ENCODE peak calls at places on chromosomes 5 and 9, in four cellular contexts. E, G, C and L are unnamed samples.

GRCh38 chr5:171867786-171868185 is 82.2 kb downstream of the SMIM23 start:
- DNase-seq in E (no peak), G (no peak), C (no peak), L (no peak)

GRCh38 chr9:14340994-14341393 is 27.1 kb upstream of the NFIB start:
- DNase-seq in E (no peak), G (no peak), C (no peak), L (no peak)

GRCh38 chr9:68750786-68751185 is 45.7 kb downstream of the PIP5K1B start:
- DNase-seq in E (no peak), G (no peak), C (no peak), L (no peak)

GRCh38 chr5:156121234-156121633 is 205.7 kb upstream of the SGCD start:
- DNase-seq in E (no peak), G (no peak), C (no peak), L (no peak)

GRCh38 chr5:61450880-61451279 is 118.8 kb downstream of the ZSWIM6 start:
- DNase-seq in E (no peak), G (no peak), C (no peak), L (no peak)

GRCh38 chr9:82606761-82607382 is 456.1 kb downstream of the RASEF start:
- DNase-seq in E (peak), G (no peak), C (no peak), L (no peak)

GRCh38 chr5:173454764-173455598 is 126.8 kb upstream of the STC2 start:
- DNase-seq in E (no peak), G (no peak), C (peak), L (no peak)

GRCh38 chr5:126334755-126335154 is 88.5 kb upstream of the GRAMD2B start:
- DNase-seq in E (no peak), G (peak), C (no peak), L (no peak)

GRCh38 chr5:1447772-1448361 is 2.6 kb upstream of the SLC6A3 start:
- DNase-seq in E (no peak), G (no peak), C (no peak), L (no peak)

GRCh38 chr5:178207917-178208280 is 3.6 kb downstream of the HNRNPAB start:
- DNase-seq in E (no peak), G (no peak), C (no peak), L (no peak)

DNA sequence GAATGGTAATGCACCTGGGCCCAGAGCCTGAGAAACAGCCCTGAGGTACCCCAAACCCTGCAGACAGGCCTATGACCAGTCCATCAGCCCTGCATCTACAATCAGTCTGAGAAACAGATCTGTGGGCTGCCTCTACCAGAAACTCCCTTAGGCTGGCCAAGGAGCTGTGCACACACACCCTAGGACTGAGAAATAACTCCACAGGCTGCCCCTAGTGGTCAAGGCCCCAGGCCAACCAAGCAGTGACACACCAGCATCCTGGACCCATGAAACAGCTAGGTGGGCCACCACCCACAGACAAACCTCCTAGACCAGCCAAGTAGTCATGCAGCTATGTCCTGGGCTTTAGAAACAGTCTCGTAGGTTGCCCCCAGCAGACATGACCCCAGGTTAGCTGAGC is 253.6 kb upstream of the VLDLR start:
- DNase-seq in E (no peak), G (no peak), C (no peak), L (no peak)
- TF ChIP-seq CTCF in E (no peak), G (no peak), C (no peak), L (peak)

GRCh38 chr9:72597181-72597517 is 75.7 kb downstream of the TMC1 start:
- DNase-seq in E (no peak), G (peak), C (no peak), L (no peak)
- TF ChIP-seq CTCF in E (no peak), G (peak), C (no peak), L (no peak)

GRCh38 chr5:50445281-50445949 is 4.3 kb upstream of the EMB start:
- DNase-seq in E (peak), G (no peak), C (no peak), L (no peak)

GRCh38 chr5:50435131-50435530 is 6.0 kb downstream of the EMB start:
- DNase-seq in E (peak), G (no peak), C (no peak), L (no peak)

GRCh38 chr5:50439221-50439620 is 1.9 kb downstream of the EMB start:
- DNase-seq in E (no peak), G (no peak), C (no peak), L (no peak)

GRCh38 chr5:50441479-50441815 is 359 bp upstream of the EMB start:
- DNase-seq in E (no peak), G (no peak), C (no peak), L (no peak)

DNA sequence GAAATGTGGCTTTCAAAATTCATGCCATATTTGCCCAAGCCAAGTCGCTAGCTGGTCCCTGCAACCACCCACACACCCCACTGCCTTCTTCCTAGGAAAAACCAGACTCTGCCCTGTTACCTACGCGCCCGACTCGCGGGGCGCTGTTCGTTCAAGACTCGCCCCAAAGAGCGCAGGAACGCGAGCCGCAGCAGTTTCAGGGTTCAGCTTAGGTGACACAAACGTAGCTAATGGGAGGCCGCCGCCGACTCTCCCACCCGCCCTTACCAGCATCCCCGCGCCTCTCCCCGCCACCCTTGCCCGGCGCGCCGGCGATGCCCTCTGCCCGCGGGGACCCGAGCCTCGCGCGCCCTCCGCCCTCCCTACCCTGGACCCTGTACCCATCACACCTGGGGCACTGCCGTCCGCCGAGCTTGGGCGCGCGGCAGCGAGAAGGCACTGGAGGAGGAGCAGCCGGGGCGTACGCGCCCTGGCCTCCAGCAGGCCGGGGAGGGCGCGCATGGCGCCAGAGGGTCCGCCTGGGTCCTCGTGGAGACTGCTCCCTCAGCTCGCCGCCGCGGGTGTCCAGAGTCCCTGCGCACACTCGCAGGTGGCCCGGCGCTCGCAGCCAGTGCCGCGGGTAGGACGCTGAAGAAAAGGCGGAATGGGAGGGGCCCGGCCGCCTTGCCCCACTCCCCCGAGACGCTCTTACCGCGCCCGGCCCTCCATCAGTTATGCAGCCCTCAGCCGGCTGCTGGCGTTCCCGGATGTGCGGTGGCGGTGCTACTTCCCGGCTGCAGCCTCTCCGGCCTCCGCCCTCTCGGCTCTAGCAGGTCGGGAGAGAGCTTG is at the start of gene EMB:
- DNase-seq in E (peak), G (peak), C (peak), L (no peak)
- TF ChIP-seq CTCF in E (peak), G (no peak), C (no peak), L (peak)

DNA sequence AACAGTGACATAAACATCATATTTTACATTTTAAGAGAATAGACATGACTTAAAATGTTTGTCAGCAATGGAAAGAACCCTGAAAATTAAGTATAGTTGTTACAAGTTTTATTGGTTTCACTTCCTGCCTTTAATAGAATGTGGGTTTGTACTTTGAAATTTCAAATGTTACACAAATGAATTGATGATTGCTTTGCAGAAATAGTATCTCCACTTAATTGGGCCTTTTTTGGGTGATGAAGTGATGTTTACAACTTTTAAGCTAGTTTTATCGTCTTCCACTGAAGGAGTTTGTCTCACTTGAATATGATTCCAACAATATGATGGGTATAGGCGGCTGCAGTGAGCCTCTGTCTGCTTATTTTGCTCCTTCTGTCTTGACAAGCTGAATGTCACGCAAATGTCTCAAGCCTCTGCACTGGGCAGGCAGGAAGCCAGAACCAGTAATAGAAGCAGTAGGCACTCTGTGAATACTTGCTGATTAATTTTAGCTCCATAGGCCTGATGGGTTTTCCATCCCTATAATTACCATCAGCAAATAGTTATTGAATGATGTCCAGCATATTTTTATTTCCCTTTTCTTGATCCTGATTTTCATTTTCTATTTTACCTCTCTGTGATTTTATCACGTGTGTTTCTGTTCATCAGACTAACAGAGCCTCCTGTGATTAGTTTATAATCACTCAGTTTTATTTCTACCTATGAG is 10.6 kb upstream of the NR3C1 start:
- DNase-seq in E (no peak), G (no peak), C (peak), L (no peak)
- TF ChIP-seq CTCF in E (no peak), G (no peak), C (no peak), L (no peak)

GRCh38 chr5:9661316-9662015 is 31.3 kb upstream of the TAS2R1 start:
- DNase-seq in E (no peak), G (no peak), C (no peak), L (no peak)

GRCh38 chr5:9655641-9656040 is 25.5 kb upstream of the TAS2R1 start:
- DNase-seq in E (no peak), G (no peak), C (no peak), L (no peak)

GRCh38 chr5:9658726-9659125 is 28.6 kb upstream of the TAS2R1 start:
- DNase-seq in E (no peak), G (no peak), C (no peak), L (no peak)

GRCh38 chr5:9654886-9655285 is 24.7 kb upstream of the TAS2R1 start:
- DNase-seq in E (no peak), G (no peak), C (no peak), L (no peak)

DNA sequence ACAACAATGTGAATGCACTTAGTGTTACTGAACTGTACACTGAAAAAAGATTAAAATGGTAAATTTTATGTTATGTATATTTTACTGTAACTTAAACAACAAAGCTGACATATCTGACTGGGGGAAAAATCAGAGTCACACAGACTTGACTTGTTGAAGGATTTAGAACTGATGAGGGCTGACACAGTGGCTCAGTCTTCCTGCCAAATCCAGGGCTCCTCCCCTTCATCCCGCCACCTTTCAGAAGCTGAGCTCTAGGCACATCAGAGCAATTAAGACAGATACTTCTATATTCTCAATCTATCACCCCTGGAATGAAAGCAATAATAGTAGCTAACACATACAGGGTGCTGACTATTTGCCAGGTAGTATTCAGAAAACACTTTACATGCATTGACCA is 27.7 kb upstream of the TAS2R1 start:
- DNase-seq in E (no peak), G (no peak), C (peak), L (no peak)
- TF ChIP-seq CTCF in E (no peak), G (no peak), C (no peak), L (no peak)

GRCh38 chr9:22307013-22307711 is 139.5 kb upstream of the DMRTA1 start:
- DNase-seq in E (no peak), G (no peak), C (no peak), L (no peak)
- TF ChIP-seq CTCF in E (peak), G (peak), C (peak), L (peak)

GRCh38 chr5:123605822-123606221 is 93.8 kb downstream of the CSNK1G3 start:
- DNase-seq in E (peak), G (no peak), C (no peak), L (no peak)

GRCh38 chr5:123610209-123610608 is 98.2 kb downstream of the CSNK1G3 start:
- DNase-seq in E (no peak), G (no peak), C (no peak), L (no peak)

GRCh38 chr5:123610665-123611406 is 98.9 kb downstream of the CSNK1G3 start:
- DNase-seq in E (peak), G (no peak), C (no peak), L (no peak)

GRCh38 chr5:123611407-123611709 is 99.4 kb downstream of the CSNK1G3 start:
- DNase-seq in E (no peak), G (no peak), C (no peak), L (no peak)
- TF ChIP-seq CTCF in E (no peak), G (no peak), C (no peak), L (no peak)